ENCODE peak calls at places on chromosomes 16 and 17, in four cellular contexts. C is upper lobe of left lung, X is right cardiac atrium, U is neural progenitor cell. V is an unnamed sample.
A peak's percentile ranks its signal among the peaks of the same experiment; 100 is the strongest.

GRCh38 chr16:10949424-10949970 is 5.1 kb downstream of the CLEC16A start:
- DNase-seq in C (peak; percentile 74), X (no peak), U (peak; percentile 43), V (no peak)

GRCh38 chr17:21296097-21297025 is 11.8 kb downstream of the MAP2K3 start:
- DNase-seq in C (no peak), X (peak; percentile 78), U (no peak), V (no peak)

GRCh38 chr16:66936889-66937554 is 1.7 kb downstream of the CES2 start:
- DNase-seq in C (no peak), X (no peak), U (no peak), V (no peak)

GRCh38 chr16:84190731-84191388 is at the start of gene ADAD2:
- DNase-seq in C (no peak), X (no peak), U (no peak), V (no peak)

GRCh38 chr16:10886739-10887269 is 9.8 kb downstream of the CIITA start:
- DNase-seq in C (no peak), X (no peak), U (no peak), V (no peak)

GRCh38 chr16:85757341-85757822 is 6.5 kb upstream of the C16orf74 start:
- DNase-seq in C (no peak), X (no peak), U (no peak), V (no peak)

GRCh38 chr17:45578516-45579455 is 88.3 kb upstream of the PLEKHM1 start:
- DNase-seq in C (no peak), X (no peak), U (no peak), V (no peak)

GRCh38 chr17:48526986-48527741 is 3.6 kb downstream of the HOXB1 start:
- DNase-seq in C (no peak), X (no peak), U (peak; percentile 77), V (no peak)

GRCh38 chr16:8655184-8655717 is 19.2 kb upstream of the ABAT start:
- DNase-seq in C (peak; percentile 53), X (no peak), U (peak; percentile 49), V (no peak)

GRCh38 chr17:78953356-78954350 is 26.1 kb downstream of the LGALS3BP start:
- DNase-seq in C (no peak), X (peak; percentile 60), U (peak; percentile 54), V (no peak)

GRCh38 chr17:42809250-42809649 is 10.6 kb downstream of the CNTD1 start:
- DNase-seq in C (peak; percentile 31), X (no peak), U (no peak), V (no peak)

GRCh38 chr16:22641030-22641671 is 130.5 kb downstream of the NPIPB5 start:
- DNase-seq in C (no peak), X (no peak), U (peak; percentile 73), V (no peak)

GRCh38 chr17:74964246-74964761 is 8.3 kb downstream of the HID1 start:
- DNase-seq in C (no peak), X (no peak), U (no peak), V (no peak)

GRCh38 chr17:34645636-34646035 is 66.3 kb downstream of the TMEM132E start:
- DNase-seq in C (no peak), X (no peak), U (no peak), V (no peak)

GRCh38 chr17:49872776-49873377 is 25.0 kb upstream of the TAC4 start:
- DNase-seq in C (no peak), X (no peak), U (no peak), V (peak; percentile 21)

GRCh38 chr17:16938496-16939270 is 33.2 kb downstream of the TNFRSF13B start:
- DNase-seq in C (no peak), X (no peak), U (no peak), V (no peak)

GRCh38 chr17:19288453-19288852 is 51.3 kb downstream of the EPN2 start:
- DNase-seq in C (no peak), X (peak; percentile 40), U (peak; percentile 51), V (no peak)

GRCh38 chr16:28534542-28535373 is 4.0 kb downstream of the NUPR1 start:
- DNase-seq in C (peak; percentile 84), X (peak; percentile 62), U (no peak), V (peak; percentile 34)

GRCh38 chr17:4843451-4843850 is 10.3 kb downstream of the MINK1 start:
- DNase-seq in C (no peak), X (no peak), U (no peak), V (no peak)

GRCh38 chr16:27363246-27363632 is 38.7 kb upstream of the IL21R start:
- DNase-seq in C (no peak), X (no peak), U (no peak), V (no peak)
- H3K27ac ChIP-seq in C (no peak overlapping the region), X (no peak overlapping the region), U (no peak overlapping the region), V (no peak overlapping the region)

DNA sequence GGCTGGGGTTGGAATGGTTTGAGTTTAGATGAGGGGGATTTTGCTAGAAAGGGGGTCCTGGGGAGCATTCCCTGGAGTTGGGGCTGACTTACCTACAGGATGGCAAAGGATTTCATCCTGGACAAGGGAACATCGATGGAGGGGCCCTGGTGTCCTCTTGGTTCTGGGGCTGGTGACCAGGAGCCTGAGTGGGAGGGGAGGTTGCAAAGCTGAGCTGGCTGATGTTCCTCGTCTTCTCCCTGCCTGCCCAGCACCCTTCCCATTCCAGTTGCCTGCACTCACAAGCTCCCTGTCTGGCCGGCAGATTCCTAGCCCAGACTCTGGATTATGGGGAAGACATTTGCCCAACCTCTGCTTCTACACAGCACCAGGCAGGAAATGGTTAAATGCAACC is 37.2 kb downstream of the ITGAE start:
- DNase-seq in C (no peak), X (no peak), U (no peak), V (no peak)
- H3K27me3 ChIP-seq in C (no peaks in the 10 kb centered on the region), X (no peaks in the 10 kb centered on the region), U (no peaks in the 10 kb centered on the region), V (no peaks in the 10 kb centered on the region)

GRCh38 chr17:64024781-64025731 is 4.6 kb upstream of the ICAM2 start:
- DNase-seq in C (no peak), X (no peak), U (no peak), V (peak; percentile 52)
- H3K4me3 ChIP-seq in C (no peak overlapping the region), X (no peak overlapping the region), U (no peak overlapping the region), V (peak overlapping the region; percentile 58)

GRCh38 chr17:44122825-44123355 is 551 bp downstream of the HDAC5 start:
- DNase-seq in C (no peak), X (no peak), U (no peak), V (no peak)
- H3K27ac ChIP-seq in C (peak overlapping the region; percentile 94), X (peak overlapping the region; percentile 73), U (no peak overlapping the region), V (peak overlapping the region; percentile 70)